ENCODE peak calls at places on chromosomes 5 and 9, in six cellular contexts. D is IMR-90, L is transverse colon, K is stomach, E is K562, Z is gastrocnemius medialis. A is an unnamed sample.
A peak's percentile ranks its signal among the peaks of the same experiment; 100 is the strongest.

GRCh38 chr9:76302947-76303550 is 91.2 kb downstream of the RFK start:
- DNase-seq in L (no peak), Z (no peak), K (no peak), D (peak; percentile 72), E (peak; percentile 41), A (no peak)

GRCh38 chr9:97809666-97810344 is 43.2 kb upstream of the FOXE1 start:
- DNase-seq in D (no peak), K (no peak), E (no peak), L (no peak), Z (no peak), A (no peak)

GRCh38 chr9:8649157-8649556 is 849.6 kb upstream of the DMAC1 start:
- DNase-seq in Z (no peak), L (no peak), K (no peak), D (no peak), E (no peak), A (no peak)

GRCh38 chr5:42640835-42641234 is 115.8 kb upstream of the CCDC152 start:
- DNase-seq in K (no peak), E (no peak), D (no peak), Z (no peak), L (no peak), A (no peak)

GRCh38 chr9:37422289-37423104 is at the start of gene GRHPR:
- DNase-seq in E (peak; percentile 97), L (peak; percentile 94), Z (peak; percentile 83), D (peak; percentile 58), K (peak; percentile 91), A (peak; percentile 94)

GRCh38 chr5:91118802-91119201 is 264.3 kb downstream of the ARRDC3 start:
- DNase-seq in E (no peak), Z (no peak), L (no peak), D (peak; percentile 35), K (no peak), A (no peak)

GRCh38 chr5:171445910-171446516 is 26.6 kb downstream of the FGF18 start:
- DNase-seq in D (peak; percentile 83), L (no peak), K (no peak), E (no peak), Z (no peak), A (peak; percentile 85)

GRCh38 chr5:98768160-98769005 is 5.1 kb upstream of the RGMB start:
- DNase-seq in L (peak; percentile 61), E (peak; percentile 39), Z (peak; percentile 9), D (peak; percentile 73), K (peak; percentile 37), A (peak; percentile 51)

GRCh38 chr5:173557123-173557903 is 59.1 kb downstream of the BOD1 start:
- DNase-seq in K (no peak), E (no peak), Z (no peak), L (no peak), D (peak; percentile 12), A (no peak)

GRCh38 chr9:87668722-87669121 is 57.2 kb upstream of the CTSL start:
- DNase-seq in D (no peak), L (no peak), K (no peak), Z (no peak), E (no peak), A (no peak)

GRCh38 chr9:87668222-87668621 is 57.7 kb upstream of the CTSL start:
- DNase-seq in K (no peak), D (no peak), Z (no peak), L (no peak), E (no peak), A (no peak)

GRCh38 chr9:87664153-87665060 is 61.5 kb upstream of the CTSL start:
- DNase-seq in Z (no peak), K (no peak), L (no peak), E (no peak), D (no peak), A (no peak)

GRCh38 chr9:87665516-87665915 is 60.4 kb upstream of the CTSL start:
- DNase-seq in Z (no peak), K (no peak), L (no peak), D (no peak), E (no peak), A (no peak)

GRCh38 chr9:87667164-87667738 is 58.7 kb upstream of the CTSL start:
- DNase-seq in L (no peak), D (no peak), Z (no peak), E (peak; percentile 35), K (no peak), A (no peak)
- TF ChIP-seq CTCF in L (no peak), D (no peak), Z (no peak), E (peak; percentile 52), K (no peak), A (no peak)

GRCh38 chr9:130834371-130835311 is at the start of gene ABL1:
- DNase-seq in E (peak; percentile 93), L (peak; percentile 79), Z (peak; percentile 48), D (peak; percentile 85), K (peak; percentile 77), A (peak; percentile 88)
- TF ChIP-seq POLR2A in E (no peak), L (peak; percentile 54), Z (peak; percentile 9), D (peak; percentile 80), K (no peak), A (no peak)

GRCh38 chr5:144575736-144576135 is 405.1 kb downstream of the KCTD16 start:
- DNase-seq in K (no peak), Z (no peak), D (no peak), L (no peak), E (no peak), A (no peak)

GRCh38 chr5:144581044-144581443 is 410.4 kb downstream of the KCTD16 start:
- DNase-seq in K (no peak), L (no peak), Z (no peak), E (no peak), D (peak; percentile 1), A (no peak)

GRCh38 chr5:144583493-144584154 is 413.0 kb downstream of the KCTD16 start:
- DNase-seq in Z (no peak), E (no peak), L (no peak), K (no peak), D (no peak), A (no peak)

GRCh38 chr5:144582046-144582445 is 411.4 kb downstream of the KCTD16 start:
- DNase-seq in D (no peak), L (no peak), Z (no peak), K (no peak), E (no peak), A (no peak)

GRCh38 chr5:144577676-144578075 is 407.0 kb downstream of the KCTD16 start:
- DNase-seq in E (no peak), K (no peak), D (no peak), L (no peak), Z (no peak), A (no peak)
- H3K4me3 ChIP-seq in E (no peak overlapping the region), K (no peak overlapping the region), D (no peak overlapping the region), L (no peak overlapping the region), Z (no peak overlapping the region), A (no peak overlapping the region)

GRCh38 chr9:93299418-93300174 is 115.7 kb downstream of the WNK2 start:
- DNase-seq in E (peak; percentile 15), D (no peak), K (no peak), L (no peak), Z (no peak), A (no peak)

GRCh38 chr9:93298498-93299417 is 114.8 kb downstream of the WNK2 start:
- DNase-seq in D (no peak), K (no peak), L (no peak), Z (no peak), E (peak; percentile 3), A (no peak)

GRCh38 chr9:93296889-93297480 is 113.0 kb downstream of the WNK2 start:
- DNase-seq in Z (no peak), L (no peak), D (no peak), E (peak; percentile 3), K (no peak), A (no peak)

GRCh38 chr9:93300175-93300572 is 116.2 kb downstream of the WNK2 start:
- DNase-seq in K (no peak), D (no peak), Z (no peak), E (no peak), L (no peak), A (no peak)

GRCh38 chr9:93297659-93298497 is 113.9 kb downstream of the WNK2 start:
- DNase-seq in Z (no peak), L (no peak), K (no peak), D (no peak), E (peak; percentile 8), A (no peak)
- TF ChIP-seq CTCF in Z (no peak), L (no peak), K (no peak), D (no peak), E (no peak), A (no peak)

GRCh38 chr5:10440367-10440990 is 1.2 kb upstream of the ROPN1L start:
- DNase-seq in D (no peak), Z (no peak), K (no peak), E (no peak), L (no peak), A (no peak)

GRCh38 chr5:10441992-10442435 is 335 bp downstream of the ROPN1L start:
- DNase-seq in Z (no peak), K (no peak), D (no peak), E (no peak), L (no peak), A (peak; percentile 72)

GRCh38 chr5:10442581-10442980 is 902 bp downstream of the ROPN1L start:
- DNase-seq in Z (no peak), K (no peak), L (no peak), E (no peak), D (no peak), A (no peak)

GRCh38 chr5:10439692-10440091 is 2.0 kb upstream of the ROPN1L start:
- DNase-seq in Z (no peak), E (no peak), L (no peak), D (no peak), K (no peak), A (no peak)

DNA sequence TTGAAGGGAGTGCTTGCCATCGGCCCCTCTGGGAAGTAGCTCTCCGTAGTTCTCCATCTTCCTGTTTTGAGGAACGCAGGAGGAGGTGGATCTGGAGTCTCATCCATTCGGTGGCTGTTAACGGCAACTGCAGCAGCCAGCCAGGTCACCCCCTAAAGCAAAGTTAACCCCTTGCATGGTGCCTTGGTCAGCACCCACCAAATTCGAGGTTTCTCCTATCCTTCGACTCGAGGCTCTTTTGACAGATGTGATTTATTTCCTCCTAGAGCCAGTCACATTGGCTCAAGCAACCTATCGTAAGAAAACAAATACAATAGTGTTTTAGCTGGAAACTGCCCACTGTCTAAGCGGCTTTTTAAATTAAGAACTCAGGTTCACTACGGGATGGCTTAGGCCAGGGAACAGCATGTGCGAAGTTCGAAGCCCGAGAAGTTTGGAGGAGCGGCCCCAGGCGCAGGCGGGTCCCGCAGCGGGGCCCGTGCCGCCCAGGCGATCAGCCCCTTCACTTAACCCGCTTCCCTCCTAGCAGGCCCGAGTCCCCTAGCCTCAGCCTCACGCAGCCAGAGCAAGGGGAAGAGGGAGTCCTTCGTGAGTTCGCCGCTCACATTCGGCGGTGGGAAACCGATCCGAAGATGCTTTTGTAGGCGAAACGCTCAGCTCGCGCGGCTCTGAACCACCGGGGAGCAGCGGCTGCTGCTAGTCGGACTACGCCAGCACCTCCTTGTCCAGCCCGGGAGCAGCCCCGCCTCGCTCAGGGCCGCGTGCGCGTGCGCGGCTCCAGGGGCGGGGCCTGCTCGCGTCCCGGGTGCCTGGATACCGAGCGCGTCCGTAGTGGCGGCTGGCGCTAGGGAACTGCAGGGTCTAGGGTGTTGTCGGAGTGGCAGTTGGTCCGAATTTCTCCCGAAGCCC is at the start of gene ROPN1L:
- DNase-seq in L (peak; percentile 88), D (peak; percentile 82), K (peak; percentile 88), E (peak; percentile 99), Z (peak; percentile 72), A (peak; percentile 90)
- TF ChIP-seq POLR2A in L (peak; percentile 49), D (peak; percentile 26), K (no peak), E (peak; percentile 84), Z (peak; percentile 55), A (peak; percentile 71)

GRCh38 chr5:153594785-153595184 is 104.3 kb downstream of the GRIA1 start:
- DNase-seq in K (no peak), L (no peak), Z (no peak), D (no peak), E (no peak), A (no peak)
- H3K4me3 ChIP-seq in K (no peak overlapping the region), L (no peak overlapping the region), Z (no peak overlapping the region), D (no peak overlapping the region), E (no peak overlapping the region), A (no peak overlapping the region)

A was measured in heart left ventricle.